ENCODE peak calls at places on chromosomes 16 and 17, in seven cellular contexts. One of them, this sample, is unnamed.

GRCh38 chr17:27295945-27296344 is 2.0 kb downstream of the WSB1 start:
- DNase-seq in stimulated activated CD8-positive, alpha-beta memory T cell treated with anti-CD3 and anti-CD28 coated beads, Interleukin-12 subunit alpha, Interleukin-12 subunit beta, amount 100 ng/mL, for 1 hour: no peak
- DNase-seq in stimulated activated CD4-positive, alpha-beta T cell treated with anti-CD3 and anti-CD28 coated beads, Interleukin-1b, Interleukin-23, amount 100 ng/mL, for 1 hour: no peak
- DNase-seq in ecto neural progenitor cell: no peak
- DNase-seq in HTR-8/SVneo: no peak
- DNase-seq in iPS-NIHi11: no peak
- DNase-seq in GM23248: peak
- DNase-seq in this sample: no peak

GRCh38 chr16:47617732-47618131 is 156.6 kb downstream of the PHKB start:
- DNase-seq in stimulated activated CD4-positive, alpha-beta T cell treated with anti-CD3 and anti-CD28 coated beads, Interleukin-1b, Interleukin-23, amount 100 ng/mL, for 1 hour: no peak
- DNase-seq in ecto neural progenitor cell: no peak
- DNase-seq in GM23248: no peak
- DNase-seq in stimulated activated CD8-positive, alpha-beta memory T cell treated with anti-CD3 and anti-CD28 coated beads, Interleukin-12 subunit alpha, Interleukin-12 subunit beta, amount 100 ng/mL, for 1 hour: no peak
- DNase-seq in HTR-8/SVneo: no peak
- DNase-seq in iPS-NIHi11: no peak
- DNase-seq in this sample: peak

GRCh38 chr17:80890551-80890930 is 101.1 kb upstream of the CHMP6 start:
- DNase-seq in ecto neural progenitor cell: no peak
- DNase-seq in GM23248: no peak
- DNase-seq in iPS-NIHi11: no peak
- DNase-seq in stimulated activated CD4-positive, alpha-beta T cell treated with anti-CD3 and anti-CD28 coated beads, Interleukin-1b, Interleukin-23, amount 100 ng/mL, for 1 hour: no peak
- DNase-seq in stimulated activated CD8-positive, alpha-beta memory T cell treated with anti-CD3 and anti-CD28 coated beads, Interleukin-12 subunit alpha, Interleukin-12 subunit beta, amount 100 ng/mL, for 1 hour: no peak
- DNase-seq in HTR-8/SVneo: no peak
- DNase-seq in this sample: no peak

GRCh38 chr17:58533616-58534188 is 19.3 kb upstream of the MTMR4 start:
- DNase-seq in HTR-8/SVneo: no peak
- DNase-seq in GM23248: no peak
- DNase-seq in stimulated activated CD4-positive, alpha-beta T cell treated with anti-CD3 and anti-CD28 coated beads, Interleukin-1b, Interleukin-23, amount 100 ng/mL, for 1 hour: no peak
- DNase-seq in iPS-NIHi11: no peak
- DNase-seq in ecto neural progenitor cell: no peak
- DNase-seq in stimulated activated CD8-positive, alpha-beta memory T cell treated with anti-CD3 and anti-CD28 coated beads, Interleukin-12 subunit alpha, Interleukin-12 subunit beta, amount 100 ng/mL, for 1 hour: no peak
- DNase-seq in this sample: peak

GRCh38 chr16:72300892-72301291 is 128.9 kb upstream of the PMFBP1 start:
- DNase-seq in HTR-8/SVneo: no peak
- DNase-seq in stimulated activated CD8-positive, alpha-beta memory T cell treated with anti-CD3 and anti-CD28 coated beads, Interleukin-12 subunit alpha, Interleukin-12 subunit beta, amount 100 ng/mL, for 1 hour: no peak
- DNase-seq in stimulated activated CD4-positive, alpha-beta T cell treated with anti-CD3 and anti-CD28 coated beads, Interleukin-1b, Interleukin-23, amount 100 ng/mL, for 1 hour: no peak
- DNase-seq in ecto neural progenitor cell: no peak
- DNase-seq in iPS-NIHi11: no peak
- DNase-seq in GM23248: no peak
- DNase-seq in this sample: no peak

GRCh38 chr17:49278076-49278475 is 47.5 kb upstream of the PHOSPHO1 start:
- DNase-seq in ecto neural progenitor cell: no peak
- DNase-seq in HTR-8/SVneo: no peak
- DNase-seq in iPS-NIHi11: peak
- DNase-seq in GM23248: no peak
- DNase-seq in stimulated activated CD4-positive, alpha-beta T cell treated with anti-CD3 and anti-CD28 coated beads, Interleukin-1b, Interleukin-23, amount 100 ng/mL, for 1 hour: no peak
- DNase-seq in stimulated activated CD8-positive, alpha-beta memory T cell treated with anti-CD3 and anti-CD28 coated beads, Interleukin-12 subunit alpha, Interleukin-12 subunit beta, amount 100 ng/mL, for 1 hour: no peak
- DNase-seq in this sample: no peak

GRCh38 chr16:7615565-7615964 is 282.9 kb downstream of the RBFOX1 start:
- DNase-seq in HTR-8/SVneo: no peak
- DNase-seq in ecto neural progenitor cell: no peak
- DNase-seq in stimulated activated CD4-positive, alpha-beta T cell treated with anti-CD3 and anti-CD28 coated beads, Interleukin-1b, Interleukin-23, amount 100 ng/mL, for 1 hour: no peak
- DNase-seq in iPS-NIHi11: no peak
- DNase-seq in stimulated activated CD8-positive, alpha-beta memory T cell treated with anti-CD3 and anti-CD28 coated beads, Interleukin-12 subunit alpha, Interleukin-12 subunit beta, amount 100 ng/mL, for 1 hour: no peak
- DNase-seq in GM23248: no peak
- DNase-seq in this sample: peak

GRCh38 chr16:48963901-48964615 is 317.6 kb downstream of the CBLN1 start:
- DNase-seq in ecto neural progenitor cell: no peak
- DNase-seq in HTR-8/SVneo: peak
- DNase-seq in stimulated activated CD8-positive, alpha-beta memory T cell treated with anti-CD3 and anti-CD28 coated beads, Interleukin-12 subunit alpha, Interleukin-12 subunit beta, amount 100 ng/mL, for 1 hour: no peak
- DNase-seq in stimulated activated CD4-positive, alpha-beta T cell treated with anti-CD3 and anti-CD28 coated beads, Interleukin-1b, Interleukin-23, amount 100 ng/mL, for 1 hour: no peak
- DNase-seq in iPS-NIHi11: no peak
- DNase-seq in GM23248: peak
- DNase-seq in this sample: no peak

GRCh38 chr17:81028506-81028858 is 6.5 kb upstream of the BAIAP2 start:
- DNase-seq in stimulated activated CD4-positive, alpha-beta T cell treated with anti-CD3 and anti-CD28 coated beads, Interleukin-1b, Interleukin-23, amount 100 ng/mL, for 1 hour: no peak
- DNase-seq in stimulated activated CD8-positive, alpha-beta memory T cell treated with anti-CD3 and anti-CD28 coated beads, Interleukin-12 subunit alpha, Interleukin-12 subunit beta, amount 100 ng/mL, for 1 hour: no peak
- DNase-seq in GM23248: no peak
- DNase-seq in iPS-NIHi11: no peak
- DNase-seq in HTR-8/SVneo: no peak
- DNase-seq in ecto neural progenitor cell: no peak
- DNase-seq in this sample: no peak

GRCh38 chr17:82246365-82247174 is 17.7 kb downstream of the SLC16A3 start:
- DNase-seq in GM23248: peak
- DNase-seq in HTR-8/SVneo: no peak
- DNase-seq in stimulated activated CD8-positive, alpha-beta memory T cell treated with anti-CD3 and anti-CD28 coated beads, Interleukin-12 subunit alpha, Interleukin-12 subunit beta, amount 100 ng/mL, for 1 hour: no peak
- DNase-seq in ecto neural progenitor cell: no peak
- DNase-seq in iPS-NIHi11: no peak
- DNase-seq in stimulated activated CD4-positive, alpha-beta T cell treated with anti-CD3 and anti-CD28 coated beads, Interleukin-1b, Interleukin-23, amount 100 ng/mL, for 1 hour: no peak
- DNase-seq in this sample: no peak

GRCh38 chr17:10777890-10778289 is 26.0 kb downstream of the TMEM238L start:
- DNase-seq in ecto neural progenitor cell: no peak
- DNase-seq in iPS-NIHi11: no peak
- DNase-seq in HTR-8/SVneo: no peak
- DNase-seq in stimulated activated CD8-positive, alpha-beta memory T cell treated with anti-CD3 and anti-CD28 coated beads, Interleukin-12 subunit alpha, Interleukin-12 subunit beta, amount 100 ng/mL, for 1 hour: no peak
- DNase-seq in GM23248: no peak
- DNase-seq in stimulated activated CD4-positive, alpha-beta T cell treated with anti-CD3 and anti-CD28 coated beads, Interleukin-1b, Interleukin-23, amount 100 ng/mL, for 1 hour: no peak
- DNase-seq in this sample: no peak

GRCh38 chr17:78637146-78637545 is 60.0 kb upstream of the DNAH17 start:
- DNase-seq in GM23248: no peak
- DNase-seq in stimulated activated CD4-positive, alpha-beta T cell treated with anti-CD3 and anti-CD28 coated beads, Interleukin-1b, Interleukin-23, amount 100 ng/mL, for 1 hour: no peak
- DNase-seq in HTR-8/SVneo: no peak
- DNase-seq in iPS-NIHi11: no peak
- DNase-seq in stimulated activated CD8-positive, alpha-beta memory T cell treated with anti-CD3 and anti-CD28 coated beads, Interleukin-12 subunit alpha, Interleukin-12 subunit beta, amount 100 ng/mL, for 1 hour: no peak
- DNase-seq in ecto neural progenitor cell: no peak
- DNase-seq in this sample: no peak

GRCh38 chr16:53089434-53090270 is 34.9 kb downstream of the CHD9 start:
- DNase-seq in stimulated activated CD4-positive, alpha-beta T cell treated with anti-CD3 and anti-CD28 coated beads, Interleukin-1b, Interleukin-23, amount 100 ng/mL, for 1 hour: no peak
- DNase-seq in stimulated activated CD8-positive, alpha-beta memory T cell treated with anti-CD3 and anti-CD28 coated beads, Interleukin-12 subunit alpha, Interleukin-12 subunit beta, amount 100 ng/mL, for 1 hour: no peak
- DNase-seq in iPS-NIHi11: no peak
- DNase-seq in HTR-8/SVneo: no peak
- DNase-seq in GM23248: peak
- DNase-seq in ecto neural progenitor cell: no peak
- DNase-seq in this sample: no peak

GRCh38 chr17:80855196-80855967 is 136.3 kb upstream of the CHMP6 start:
- DNase-seq in iPS-NIHi11: no peak
- DNase-seq in stimulated activated CD4-positive, alpha-beta T cell treated with anti-CD3 and anti-CD28 coated beads, Interleukin-1b, Interleukin-23, amount 100 ng/mL, for 1 hour: no peak
- DNase-seq in ecto neural progenitor cell: no peak
- DNase-seq in stimulated activated CD8-positive, alpha-beta memory T cell treated with anti-CD3 and anti-CD28 coated beads, Interleukin-12 subunit alpha, Interleukin-12 subunit beta, amount 100 ng/mL, for 1 hour: no peak
- DNase-seq in HTR-8/SVneo: no peak
- DNase-seq in GM23248: no peak
- DNase-seq in this sample: no peak

GRCh38 chr16:70775399-70775798 is 25.6 kb downstream of the VAC14 start:
- DNase-seq in GM23248: no peak
- DNase-seq in ecto neural progenitor cell: no peak
- DNase-seq in stimulated activated CD8-positive, alpha-beta memory T cell treated with anti-CD3 and anti-CD28 coated beads, Interleukin-12 subunit alpha, Interleukin-12 subunit beta, amount 100 ng/mL, for 1 hour: no peak
- DNase-seq in stimulated activated CD4-positive, alpha-beta T cell treated with anti-CD3 and anti-CD28 coated beads, Interleukin-1b, Interleukin-23, amount 100 ng/mL, for 1 hour: no peak
- DNase-seq in iPS-NIHi11: no peak
- DNase-seq in HTR-8/SVneo: no peak
- DNase-seq in this sample: no peak

GRCh38 chr17:75996665-75997590 is 3.7 kb upstream of the CDK3 start:
- DNase-seq in stimulated activated CD8-positive, alpha-beta memory T cell treated with anti-CD3 and anti-CD28 coated beads, Interleukin-12 subunit alpha, Interleukin-12 subunit beta, amount 100 ng/mL, for 1 hour: no peak
- DNase-seq in HTR-8/SVneo: peak
- DNase-seq in stimulated activated CD4-positive, alpha-beta T cell treated with anti-CD3 and anti-CD28 coated beads, Interleukin-1b, Interleukin-23, amount 100 ng/mL, for 1 hour: no peak
- DNase-seq in ecto neural progenitor cell: no peak
- DNase-seq in iPS-NIHi11: peak
- DNase-seq in GM23248: peak
- DNase-seq in this sample: peak

GRCh38 chr17:3978421-3979275 is 14.4 kb upstream of the ATP2A3 start:
- DNase-seq in GM23248: no peak
- DNase-seq in stimulated activated CD8-positive, alpha-beta memory T cell treated with anti-CD3 and anti-CD28 coated beads, Interleukin-12 subunit alpha, Interleukin-12 subunit beta, amount 100 ng/mL, for 1 hour: no peak
- DNase-seq in HTR-8/SVneo: no peak
- DNase-seq in iPS-NIHi11: no peak
- DNase-seq in stimulated activated CD4-positive, alpha-beta T cell treated with anti-CD3 and anti-CD28 coated beads, Interleukin-1b, Interleukin-23, amount 100 ng/mL, for 1 hour: no peak
- DNase-seq in ecto neural progenitor cell: no peak
- DNase-seq in this sample: no peak

GRCh38 chr16:668519-669171 is 713 bp downstream of the RHOT2 start:
- DNase-seq in stimulated activated CD4-positive, alpha-beta T cell treated with anti-CD3 and anti-CD28 coated beads, Interleukin-1b, Interleukin-23, amount 100 ng/mL, for 1 hour: no peak
- DNase-seq in HTR-8/SVneo: no peak
- DNase-seq in GM23248: peak
- DNase-seq in ecto neural progenitor cell: no peak
- DNase-seq in stimulated activated CD8-positive, alpha-beta memory T cell treated with anti-CD3 and anti-CD28 coated beads, Interleukin-12 subunit alpha, Interleukin-12 subunit beta, amount 100 ng/mL, for 1 hour: no peak
- DNase-seq in iPS-NIHi11: no peak
- DNase-seq in this sample: no peak

GRCh38 chr16:87806608-87807546 is 41.1 kb upstream of the KLHDC4 start:
- DNase-seq in GM23248: peak
- DNase-seq in stimulated activated CD4-positive, alpha-beta T cell treated with anti-CD3 and anti-CD28 coated beads, Interleukin-1b, Interleukin-23, amount 100 ng/mL, for 1 hour: no peak
- DNase-seq in HTR-8/SVneo: peak
- DNase-seq in stimulated activated CD8-positive, alpha-beta memory T cell treated with anti-CD3 and anti-CD28 coated beads, Interleukin-12 subunit alpha, Interleukin-12 subunit beta, amount 100 ng/mL, for 1 hour: peak
- DNase-seq in ecto neural progenitor cell: no peak
- DNase-seq in iPS-NIHi11: peak
- DNase-seq in this sample: no peak

GRCh38 chr16:65388592-65388991 is 266.7 kb upstream of the CDH11 start:
- DNase-seq in iPS-NIHi11: no peak
- DNase-seq in stimulated activated CD4-positive, alpha-beta T cell treated with anti-CD3 and anti-CD28 coated beads, Interleukin-1b, Interleukin-23, amount 100 ng/mL, for 1 hour: no peak
- DNase-seq in GM23248: no peak
- DNase-seq in stimulated activated CD8-positive, alpha-beta memory T cell treated with anti-CD3 and anti-CD28 coated beads, Interleukin-12 subunit alpha, Interleukin-12 subunit beta, amount 100 ng/mL, for 1 hour: no peak
- DNase-seq in HTR-8/SVneo: no peak
- DNase-seq in ecto neural progenitor cell: no peak
- DNase-seq in this sample: no peak

GRCh38 chr17:80264048-80264792 is 3.6 kb downstream of the RNF213 start:
- DNase-seq in GM23248: no peak
- DNase-seq in stimulated activated CD8-positive, alpha-beta memory T cell treated with anti-CD3 and anti-CD28 coated beads, Interleukin-12 subunit alpha, Interleukin-12 subunit beta, amount 100 ng/mL, for 1 hour: no peak
- DNase-seq in iPS-NIHi11: no peak
- DNase-seq in stimulated activated CD4-positive, alpha-beta T cell treated with anti-CD3 and anti-CD28 coated beads, Interleukin-1b, Interleukin-23, amount 100 ng/mL, for 1 hour: no peak
- DNase-seq in ecto neural progenitor cell: no peak
- DNase-seq in HTR-8/SVneo: no peak
- DNase-seq in this sample: no peak

GRCh38 chr16:50941651-50942050 is 199.8 kb downstream of the CYLD start:
- DNase-seq in stimulated activated CD4-positive, alpha-beta T cell treated with anti-CD3 and anti-CD28 coated beads, Interleukin-1b, Interleukin-23, amount 100 ng/mL, for 1 hour: no peak
- DNase-seq in GM23248: no peak
- DNase-seq in iPS-NIHi11: no peak
- DNase-seq in HTR-8/SVneo: no peak
- DNase-seq in ecto neural progenitor cell: no peak
- DNase-seq in stimulated activated CD8-positive, alpha-beta memory T cell treated with anti-CD3 and anti-CD28 coated beads, Interleukin-12 subunit alpha, Interleukin-12 subunit beta, amount 100 ng/mL, for 1 hour: no peak
- DNase-seq in this sample: no peak

GRCh38 chr16:81185416-81185815 is 53.1 kb upstream of the BCO1 start:
- DNase-seq in GM23248: no peak
- DNase-seq in HTR-8/SVneo: no peak
- DNase-seq in ecto neural progenitor cell: no peak
- DNase-seq in stimulated activated CD4-positive, alpha-beta T cell treated with anti-CD3 and anti-CD28 coated beads, Interleukin-1b, Interleukin-23, amount 100 ng/mL, for 1 hour: no peak
- DNase-seq in iPS-NIHi11: no peak
- DNase-seq in stimulated activated CD8-positive, alpha-beta memory T cell treated with anti-CD3 and anti-CD28 coated beads, Interleukin-12 subunit alpha, Interleukin-12 subunit beta, amount 100 ng/mL, for 1 hour: no peak
- DNase-seq in this sample: no peak

GRCh38 chr17:28712037-28712704 is 483 bp upstream of the PROCA1 start:
- DNase-seq in GM23248: no peak
- DNase-seq in ecto neural progenitor cell: peak
- DNase-seq in HTR-8/SVneo: no peak
- DNase-seq in iPS-NIHi11: no peak
- DNase-seq in stimulated activated CD4-positive, alpha-beta T cell treated with anti-CD3 and anti-CD28 coated beads, Interleukin-1b, Interleukin-23, amount 100 ng/mL, for 1 hour: no peak
- DNase-seq in stimulated activated CD8-positive, alpha-beta memory T cell treated with anti-CD3 and anti-CD28 coated beads, Interleukin-12 subunit alpha, Interleukin-12 subunit beta, amount 100 ng/mL, for 1 hour: no peak
- DNase-seq in this sample: no peak

GRCh38 chr17:40953876-40954275 is 12.9 kb downstream of the KRT39 start:
- DNase-seq in stimulated activated CD4-positive, alpha-beta T cell treated with anti-CD3 and anti-CD28 coated beads, Interleukin-1b, Interleukin-23, amount 100 ng/mL, for 1 hour: no peak
- DNase-seq in ecto neural progenitor cell: no peak
- DNase-seq in iPS-NIHi11: no peak
- DNase-seq in HTR-8/SVneo: peak
- DNase-seq in stimulated activated CD8-positive, alpha-beta memory T cell treated with anti-CD3 and anti-CD28 coated beads, Interleukin-12 subunit alpha, Interleukin-12 subunit beta, amount 100 ng/mL, for 1 hour: no peak
- DNase-seq in GM23248: peak
- DNase-seq in this sample: no peak

GRCh38 chr16:57367111-57367752 is 5.1 kb upstream of the CX3CL1 start:
- DNase-seq in GM23248: peak
- DNase-seq in HTR-8/SVneo: no peak
- DNase-seq in iPS-NIHi11: no peak
- DNase-seq in stimulated activated CD4-positive, alpha-beta T cell treated with anti-CD3 and anti-CD28 coated beads, Interleukin-1b, Interleukin-23, amount 100 ng/mL, for 1 hour: no peak
- DNase-seq in stimulated activated CD8-positive, alpha-beta memory T cell treated with anti-CD3 and anti-CD28 coated beads, Interleukin-12 subunit alpha, Interleukin-12 subunit beta, amount 100 ng/mL, for 1 hour: no peak
- DNase-seq in ecto neural progenitor cell: no peak
- DNase-seq in this sample: no peak

GRCh38 chr17:78379134-78379497 is 667 bp downstream of the PGS1 start:
- DNase-seq in iPS-NIHi11: no peak
- DNase-seq in stimulated activated CD8-positive, alpha-beta memory T cell treated with anti-CD3 and anti-CD28 coated beads, Interleukin-12 subunit alpha, Interleukin-12 subunit beta, amount 100 ng/mL, for 1 hour: no peak
- DNase-seq in stimulated activated CD4-positive, alpha-beta T cell treated with anti-CD3 and anti-CD28 coated beads, Interleukin-1b, Interleukin-23, amount 100 ng/mL, for 1 hour: no peak
- DNase-seq in GM23248: peak
- DNase-seq in ecto neural progenitor cell: no peak
- DNase-seq in HTR-8/SVneo: no peak
- DNase-seq in this sample: no peak